ENCODE peak calls at places on chromosomes 12 and 14, in four cellular contexts. R is stimulated activated CD4-positive, alpha-beta T cell treated with anti-CD3 and anti-CD28 coated beads, Interleukin-1b, Interleukin-23, amount 100 ng/mL, for 1 hour; S is brain microvascular endothelial cell; H is stimulated activated CD8-positive, alpha-beta memory T cell treated with anti-CD3 and anti-CD28 coated beads, Interleukin-12 subunit alpha, Interleukin-12 subunit beta, amount 100 ng/mL, for 4 hours. V is an unnamed sample.

GRCh38 chr14:71362920-71363584 is 455.8 kb downstream of the PCNX1 start:
- DNase-seq in R (no peak), S (peak), H (no peak), V (no peak)

GRCh38 chr12:64733857-64734256 is 25.3 kb downstream of the GNS start:
- DNase-seq in R (no peak), S (no peak), H (no peak), V (no peak)

GRCh38 chr12:4784404-4785054 is 64.3 kb downstream of the GALNT8 start:
- DNase-seq in R (no peak), S (no peak), H (no peak), V (no peak)

GRCh38 chr12:121894633-121895032 is 6.0 kb downstream of the PSMD9 start:
- DNase-seq in R (no peak), S (peak), H (no peak), V (peak)

GRCh38 chr12:79547044-79547734 is 143.6 kb downstream of the PAWR start:
- DNase-seq in R (no peak), S (peak), H (no peak), V (peak)

GRCh38 chr12:55641595-55641994 is 4.9 kb downstream of the OR10P1 start:
- DNase-seq in R (no peak), S (no peak), H (no peak), V (no peak)

GRCh38 chr12:51887476-51888315 is at the start of gene ANKRD33:
- DNase-seq in R (no peak), S (no peak), H (no peak), V (peak)

GRCh38 chr14:53032838-53033390 is 82.1 kb upstream of the FERMT2 start:
- DNase-seq in R (no peak), S (no peak), H (no peak), V (no peak)

GRCh38 chr14:100979780-100980179 is 76.3 kb upstream of the RTL1 start:
- DNase-seq in R (no peak), S (peak), H (no peak), V (no peak)

GRCh38 chr12:96044017-96044985 is 8.9 kb upstream of the LTA4H start:
- DNase-seq in R (no peak), S (peak), H (no peak), V (no peak)

GRCh38 chr12:113070117-113070906 is 13.8 kb downstream of the DTX1 start:
- DNase-seq in R (no peak), S (no peak), H (no peak), V (no peak)

GRCh38 chr14:87745507-87746118 is 247.4 kb downstream of the GALC start:
- DNase-seq in R (no peak), S (peak), H (no peak), V (peak)

GRCh38 chr14:87043667-87044200 is 949.2 kb downstream of the GALC start:
- DNase-seq in R (no peak), S (no peak), H (no peak), V (no peak)

GRCh38 chr14:96997269-96997668 is 200.1 kb downstream of the VRK1 start:
- DNase-seq in R (no peak), S (no peak), H (no peak), V (no peak)

GRCh38 chr12:25648460-25648859 is 95.4 kb upstream of the LMNTD1 start:
- DNase-seq in R (no peak), S (peak), H (no peak), V (peak)

GRCh38 chr12:1272132-1272531 is 281.1 kb downstream of the ERC1 start:
- DNase-seq in R (no peak), S (no peak), H (no peak), V (no peak)

GRCh38 chr12:1820191-1820599 is at the start of gene LRTM2:
- DNase-seq in R (no peak), S (no peak), H (no peak), V (no peak)

GRCh38 chr14:101962503-101962874 is 1.9 kb upstream of the DYNC1H1 start:
- DNase-seq in R (no peak), S (peak), H (no peak), V (peak)

GRCh38 chr12:115866909-115867525 is 410.5 kb downstream of the MED13L start:
- DNase-seq in R (no peak), S (no peak), H (no peak), V (peak)

GRCh38 chr14:34199585-34199984 is 248.7 kb upstream of the EGLN3 start:
- DNase-seq in R (no peak), S (peak), H (no peak), V (peak)

GRCh38 chr12:91373086-91373485 is 190.5 kb upstream of the DCN start:
- DNase-seq in R (no peak), S (no peak), H (no peak), V (no peak)

GRCh38 chr14:90193925-90194324 is 62.4 kb upstream of the PSMC1 start:
- DNase-seq in R (no peak), S (no peak), H (no peak), V (peak)

GRCh38 chr14:45679852-45680251 is 426.9 kb upstream of the MIS18BP1 start:
- DNase-seq in R (no peak), S (peak), H (no peak), V (peak)

GRCh38 chr12:102481705-102482104 is 1.3 kb upstream of the IGF1 start:
- DNase-seq in R (no peak), S (no peak), H (no peak), V (no peak)

GRCh38 chr14:105865266-105865903 is 339.0 kb downstream of the TMEM121 start:
- DNase-seq in R (no peak), S (no peak), H (no peak), V (no peak)

GRCh38 chr14:73713206-73713803 is 879 bp downstream of the PNMA1 start:
- DNase-seq in R (no peak), S (no peak), H (no peak), V (no peak)

GRCh38 chr12:123445388-123446344 is 9.2 kb upstream of the RILPL2 start:
- DNase-seq in R (no peak), S (peak), H (no peak), V (peak)

GRCh38 chr14:59897757-59898383 is 22.1 kb upstream of the LRRC9 start:
- DNase-seq in R (no peak), S (peak), H (no peak), V (peak)

GRCh38 chr14:72801841-72802587 is 91.9 kb downstream of the DPF3 start:
- DNase-seq in R (no peak), S (no peak), H (no peak), V (no peak)

GRCh38 chr14:71693373-71693772 is 238.9 kb upstream of the RGS6 start:
- DNase-seq in R (no peak), S (peak), H (no peak), V (no peak)

GRCh38 chr12:88052686-88053085 is 23.5 kb upstream of the C12orf50 start:
- DNase-seq in R (no peak), S (peak), H (no peak), V (peak)

GRCh38 chr14:95156153-95156764 is 1.1 kb downstream of the DICER1 start:
- DNase-seq in R (no peak), S (peak), H (no peak), V (peak)

GRCh38 chr14:101789222-101789621 is 27.7 kb downstream of the PPP2R5C start:
- DNase-seq in R (no peak), S (no peak), H (no peak), V (no peak)

GRCh38 chr12:25458047-25458552 is 95.0 kb downstream of the LMNTD1 start:
- DNase-seq in R (no peak), S (peak), H (no peak), V (no peak)

GRCh38 chr12:5043589-5044419 is at the start of gene KCNA5:
- DNase-seq in R (no peak), S (no peak), H (no peak), V (peak)

GRCh38 chr14:65866906-65867305 is 454.4 kb downstream of the FUT8 start:
- DNase-seq in R (no peak), S (no peak), H (no peak), V (no peak)

GRCh38 chr12:84599539-84599938 is 313.1 kb downstream of the SLC6A15 start:
- DNase-seq in R (no peak), S (peak), H (no peak), V (peak)

GRCh38 chr12:113259499-113259953 is 38.3 kb downstream of the TPCN1 start:
- DNase-seq in R (no peak), S (no peak), H (no peak), V (peak)

V was measured in mesendoderm.